ENCODE peak calls at places on chromosome 1, in six cellular contexts. H is stimulated activated CD4-positive, alpha-beta T cell treated with anti-CD3 and anti-CD28 coated beads, Interleukin-2, amount 100 ng/mL, for 48 hours; N is T-helper 17 cell; X is NCI-H524; T is GM04503; J is glomerular endothelial cell. L is an unnamed sample.

GRCh38 chr1:53979712-53980450 is 33.7 kb downstream of the LRRC42 start:
- DNase-seq in J (no peak), N (no peak), H (no peak), T (no peak), X (peak; percentile 47), L (no peak)

GRCh38 chr1:193462629-193463320 is 276.4 kb upstream of the B3GALT2 start:
- DNase-seq in J (no peak), X (no peak), N (no peak), H (no peak), T (no peak), L (no peak)

GRCh38 chr1:205619376-205619775 is 12.4 kb downstream of the ELK4 start:
- DNase-seq in X (no peak), J (no peak), N (no peak), H (no peak), T (no peak), L (no peak)

GRCh38 chr1:231626951-231627614 is 493 bp downstream of the DISC1 start:
- DNase-seq in H (no peak), T (no peak), J (no peak), X (no peak), N (peak; percentile 19), L (no peak)

GRCh38 chr1:235998812-235999211 is 66.1 kb downstream of the NID1 start:
- DNase-seq in J (no peak), X (no peak), N (peak; percentile 17), T (no peak), H (peak; percentile 30), L (no peak)

GRCh38 chr1:210446479-210446878 is 117.8 kb downstream of the HHAT start:
- DNase-seq in T (no peak), N (peak; percentile 40), H (peak; percentile 75), X (peak; percentile 63), J (no peak), L (no peak)

GRCh38 chr1:187928288-187928687 is 1099.5 kb downstream of the PLA2G4A start:
- DNase-seq in H (no peak), X (peak; percentile 69), T (no peak), J (peak; percentile 33), N (no peak), L (no peak)

GRCh38 chr1:147243228-147243685 is 773 bp downstream of the CHD1L start:
- DNase-seq in X (peak; percentile 60), J (no peak), T (no peak), H (peak; percentile 12), N (no peak), L (no peak)

GRCh38 chr1:197787056-197787455 is 11.8 kb upstream of the DENND1B start:
- DNase-seq in J (no peak), N (no peak), H (no peak), X (no peak), T (no peak), L (no peak)

GRCh38 chr1:33146038-33146437 is 35.8 kb downstream of the TRIM62 start:
- DNase-seq in N (no peak), X (no peak), H (no peak), T (no peak), J (no peak), L (peak; percentile 34)

GRCh38 chr1:118504231-118504644 is 319.2 kb upstream of the SPAG17 start:
- DNase-seq in X (peak; percentile 93), H (no peak), N (no peak), J (no peak), T (no peak), L (no peak)

GRCh38 chr1:98099501-98099900 is 178.7 kb upstream of the DPYD start:
- DNase-seq in J (no peak), H (no peak), X (no peak), N (no peak), T (peak; percentile 57), L (no peak)

GRCh38 chr1:161177112-161177935 is at the start of gene B4GALT3:
- DNase-seq in X (peak; percentile 89), J (no peak), H (peak; percentile 99), N (peak; percentile 91), T (no peak), L (peak; percentile 54)

GRCh38 chr1:150536836-150537731 is 12.1 kb upstream of the ADAMTSL4 start:
- DNase-seq in X (no peak), H (no peak), T (no peak), N (no peak), J (no peak), L (no peak)

GRCh38 chr1:156860113-156860638 is 489 bp upstream of the NTRK1 start:
- DNase-seq in H (peak; percentile 62), N (peak; percentile 44), T (peak; percentile 4), J (no peak), X (peak; percentile 76), L (no peak)

GRCh38 chr1:218447010-218447689 is 102.0 kb downstream of the TGFB2 start:
- DNase-seq in H (no peak), N (no peak), T (no peak), X (no peak), J (no peak), L (no peak)

GRCh38 chr1:226882187-226882586 is 11.8 kb downstream of the PSEN2 start:
- DNase-seq in H (peak; percentile 18), X (peak; percentile 70), N (no peak), J (no peak), T (no peak), L (no peak)

GRCh38 chr1:44811234-44811633 is 2.9 kb downstream of the BTBD19 start:
- DNase-seq in H (no peak), T (no peak), N (no peak), J (no peak), X (no peak), L (no peak)

GRCh38 chr1:109241344-109241743 is 8.0 kb upstream of the CELSR2 start:
- DNase-seq in X (peak; percentile 48), N (no peak), T (no peak), H (no peak), J (no peak), L (no peak)

GRCh38 chr1:37998913-37999433 is 6.3 kb downstream of the FHL3 start:
- DNase-seq in T (no peak), H (no peak), J (no peak), X (no peak), N (no peak), L (no peak)

GRCh38 chr1:198042168-198042567 is 114.6 kb upstream of the NEK7 start:
- DNase-seq in H (no peak), N (no peak), X (no peak), J (no peak), T (no peak), L (no peak)

GRCh38 chr1:165384016-165384415 is 27.5 kb upstream of the LMX1A start:
- DNase-seq in N (no peak), J (no peak), H (no peak), X (no peak), T (no peak), L (peak; percentile 30)

GRCh38 chr1:60596791-60597748 is 485.3 kb upstream of the NFIA start:
- DNase-seq in J (no peak), T (peak; percentile 1), N (no peak), X (no peak), H (no peak), L (no peak)

GRCh38 chr1:31152181-31152768 is 86.8 kb upstream of the PUM1 start:
- DNase-seq in H (no peak), J (no peak), T (peak; percentile 72), N (no peak), X (no peak), L (no peak)

GRCh38 chr1:17919525-17920439 is 164.6 kb downstream of the ACTL8 start:
- DNase-seq in N (no peak), X (peak; percentile 69), J (no peak), T (no peak), H (peak; percentile 4), L (no peak)

GRCh38 chr1:61605607-61606321 is 119.2 kb downstream of the TM2D1 start:
- DNase-seq in N (no peak), H (no peak), T (no peak), X (no peak), J (peak; percentile 12), L (no peak)

GRCh38 chr1:234544094-234544579 is 65.2 kb upstream of the TARBP1 start:
- DNase-seq in J (peak; percentile 92), H (peak; percentile 37), T (peak; percentile 74), N (no peak), X (peak; percentile 69), L (peak; percentile 82)

GRCh38 chr1:103958699-103959098 is 209.0 kb downstream of the AMY1C start:
- DNase-seq in N (no peak), H (no peak), X (no peak), J (no peak), T (no peak), L (no peak)